ENCODE peak calls at places on chromosomes 12 and 14, in ten cellular contexts. One of them, this sample, is unnamed. For H3K4me1, the result is how much of the 10 kb centered on the place peaks cover.

GRCh38 chr12:111838353-111838752 is 3.7 kb upstream of the MAPKAPK5 start:
- DNase-seq in A549: no peak
- DNase-seq in A673: no peak
- DNase-seq in uterus: no peak
- DNase-seq in SK-N-SH: no peak
- DNase-seq in aorta: no peak
- DNase-seq in hepatocyte: peak
- DNase-seq in gastrocnemius medialis: no peak
- DNase-seq in lung: no peak
- DNase-seq in naive thymus-derived CD4-positive, alpha-beta T cell: no peak
- DNase-seq in this sample: no peak

GRCh38 chr12:10940389-10940788 is 1.3 kb upstream of the TAS2R14 start:
- DNase-seq in lung: no peak
- DNase-seq in hepatocyte: no peak
- DNase-seq in A673: no peak
- DNase-seq in aorta: no peak
- DNase-seq in gastrocnemius medialis: no peak
- DNase-seq in naive thymus-derived CD4-positive, alpha-beta T cell: no peak
- DNase-seq in SK-N-SH: no peak
- DNase-seq in A549: peak
- DNase-seq in uterus: no peak
- DNase-seq in this sample: no peak

GRCh38 chr14:36874396-36875138 is 212.9 kb downstream of the PAX9 start:
- DNase-seq in uterus: no peak
- DNase-seq in A673: no peak
- DNase-seq in naive thymus-derived CD4-positive, alpha-beta T cell: no peak
- DNase-seq in A549: no peak
- DNase-seq in hepatocyte: no peak
- DNase-seq in SK-N-SH: no peak
- DNase-seq in lung: no peak
- DNase-seq in gastrocnemius medialis: no peak
- DNase-seq in aorta: no peak
- DNase-seq in this sample: no peak

GRCh38 chr12:57989837-57990236 is 48.5 kb downstream of the ATP23 start:
- DNase-seq in hepatocyte: no peak
- DNase-seq in A673: no peak
- DNase-seq in uterus: no peak
- DNase-seq in aorta: no peak
- DNase-seq in A549: no peak
- DNase-seq in SK-N-SH: no peak
- DNase-seq in lung: no peak
- DNase-seq in naive thymus-derived CD4-positive, alpha-beta T cell: no peak
- DNase-seq in gastrocnemius medialis: no peak
- DNase-seq in this sample: no peak

GRCh38 chr12:42326466-42327226 is 679 bp downstream of the PPHLN1 start:
- DNase-seq in hepatocyte: peak
- DNase-seq in lung: no peak
- DNase-seq in aorta: no peak
- DNase-seq in SK-N-SH: peak
- DNase-seq in A549: no peak
- DNase-seq in gastrocnemius medialis: no peak
- DNase-seq in naive thymus-derived CD4-positive, alpha-beta T cell: peak
- DNase-seq in uterus: no peak
- DNase-seq in A673: peak
- DNase-seq in this sample: no peak

GRCh38 chr12:40801082-40801481 is 108.8 kb downstream of the CNTN1 start:
- DNase-seq in A549: no peak
- DNase-seq in A673: no peak
- DNase-seq in naive thymus-derived CD4-positive, alpha-beta T cell: no peak
- DNase-seq in gastrocnemius medialis: no peak
- DNase-seq in hepatocyte: no peak
- DNase-seq in aorta: no peak
- DNase-seq in lung: no peak
- DNase-seq in uterus: no peak
- DNase-seq in SK-N-SH: no peak
- DNase-seq in this sample: no peak

GRCh38 chr12:92938623-92939022 is 9.5 kb upstream of the EEA1 start:
- DNase-seq in lung: no peak
- DNase-seq in hepatocyte: no peak
- DNase-seq in uterus: no peak
- DNase-seq in A673: no peak
- DNase-seq in naive thymus-derived CD4-positive, alpha-beta T cell: no peak
- DNase-seq in A549: no peak
- DNase-seq in gastrocnemius medialis: no peak
- DNase-seq in SK-N-SH: no peak
- DNase-seq in aorta: no peak
- DNase-seq in this sample: no peak

GRCh38 chr12:103771466-103771865 is 69.6 kb downstream of the NT5DC3 start:
- DNase-seq in uterus: peak
- DNase-seq in lung: peak
- DNase-seq in A549: peak
- DNase-seq in aorta: no peak
- DNase-seq in gastrocnemius medialis: no peak
- DNase-seq in A673: peak
- DNase-seq in hepatocyte: peak
- DNase-seq in naive thymus-derived CD4-positive, alpha-beta T cell: no peak
- DNase-seq in SK-N-SH: peak
- DNase-seq in this sample: peak

GRCh38 chr14:76644875-76645518 is 116.3 kb upstream of the VASH1 start:
- DNase-seq in uterus: no peak
- DNase-seq in gastrocnemius medialis: no peak
- DNase-seq in SK-N-SH: peak
- DNase-seq in A549: peak
- DNase-seq in A673: peak
- DNase-seq in naive thymus-derived CD4-positive, alpha-beta T cell: no peak
- DNase-seq in lung: no peak
- DNase-seq in aorta: no peak
- DNase-seq in hepatocyte: peak
- DNase-seq in this sample: no peak

GRCh38 chr14:29390046-29390841 is 537.4 kb downstream of the PRKD1 start:
- DNase-seq in aorta: no peak
- DNase-seq in uterus: no peak
- DNase-seq in A549: no peak
- DNase-seq in naive thymus-derived CD4-positive, alpha-beta T cell: no peak
- DNase-seq in gastrocnemius medialis: no peak
- DNase-seq in SK-N-SH: no peak
- DNase-seq in A673: no peak
- DNase-seq in lung: no peak
- DNase-seq in hepatocyte: no peak
- DNase-seq in this sample: no peak

GRCh38 chr12:49331360-49332222 is 5.4 kb downstream of the C1QL4 start:
- DNase-seq in naive thymus-derived CD4-positive, alpha-beta T cell: no peak
- DNase-seq in gastrocnemius medialis: peak
- DNase-seq in aorta: no peak
- DNase-seq in A549: peak
- DNase-seq in SK-N-SH: peak
- DNase-seq in A673: peak
- DNase-seq in lung: peak
- DNase-seq in uterus: peak
- DNase-seq in hepatocyte: peak
- DNase-seq in this sample: peak

GRCh38 chr12:28575593-28576205 is 385.4 kb downstream of the CCDC91 start:
- DNase-seq in gastrocnemius medialis: no peak
- DNase-seq in A673: no peak
- DNase-seq in A549: no peak
- DNase-seq in uterus: no peak
- DNase-seq in SK-N-SH: no peak
- DNase-seq in lung: no peak
- DNase-seq in hepatocyte: no peak
- DNase-seq in aorta: no peak
- DNase-seq in naive thymus-derived CD4-positive, alpha-beta T cell: no peak
- DNase-seq in this sample: no peak

GRCh38 chr12:119406811-119407210 is 72.3 kb downstream of the CCDC60 start:
- DNase-seq in gastrocnemius medialis: no peak
- DNase-seq in uterus: no peak
- DNase-seq in A673: no peak
- DNase-seq in aorta: no peak
- DNase-seq in hepatocyte: no peak
- DNase-seq in naive thymus-derived CD4-positive, alpha-beta T cell: no peak
- DNase-seq in lung: no peak
- DNase-seq in SK-N-SH: no peak
- DNase-seq in A549: no peak
- DNase-seq in this sample: no peak
- H3K4me1 ChIP-seq in gastrocnemius medialis: under half
- H3K4me1 ChIP-seq in uterus: under half
- H3K4me1 ChIP-seq in A673: under half
- H3K4me1 ChIP-seq in aorta: under half
- H3K4me1 ChIP-seq in hepatocyte: under half
- H3K4me1 ChIP-seq in naive thymus-derived CD4-positive, alpha-beta T cell: under half
- H3K4me1 ChIP-seq in lung: under half
- H3K4me1 ChIP-seq in SK-N-SH: under half
- H3K4me1 ChIP-seq in A549: under half
- H3K4me1 ChIP-seq in this sample: under half

DNA sequence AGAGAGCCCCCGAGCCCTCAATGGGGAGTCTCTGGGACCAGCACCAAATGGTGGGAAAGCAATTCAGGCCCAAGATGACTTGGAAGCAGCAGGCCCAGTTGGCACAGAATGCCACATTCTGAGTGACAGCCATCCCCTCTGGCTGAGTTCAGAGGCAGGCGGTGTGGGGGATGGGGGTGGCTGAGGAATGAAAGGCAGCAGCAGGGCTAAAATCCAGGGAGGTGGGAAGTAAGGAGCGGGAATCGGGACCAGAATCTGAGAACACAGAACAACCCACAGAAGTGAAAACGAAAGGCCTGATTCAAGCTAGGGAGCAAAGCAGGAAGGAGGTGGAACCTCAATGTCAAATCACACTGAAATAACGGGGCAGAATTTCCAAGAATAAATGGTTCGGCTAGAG is 171.2 kb downstream of the CALM1 start:
- DNase-seq in A549: no peak
- DNase-seq in lung: no peak
- DNase-seq in A673: no peak
- DNase-seq in gastrocnemius medialis: no peak
- DNase-seq in naive thymus-derived CD4-positive, alpha-beta T cell: no peak
- DNase-seq in hepatocyte: no peak
- DNase-seq in SK-N-SH: no peak
- DNase-seq in aorta: peak
- DNase-seq in uterus: no peak
- DNase-seq in this sample: no peak
- H3K27ac ChIP-seq in A549: no peak
- H3K27ac ChIP-seq in lung: no peak
- H3K27ac ChIP-seq in A673: no peak
- H3K27ac ChIP-seq in gastrocnemius medialis: no peak
- H3K27ac ChIP-seq in naive thymus-derived CD4-positive, alpha-beta T cell: no peak
- H3K27ac ChIP-seq in hepatocyte: no peak
- H3K27ac ChIP-seq in SK-N-SH: no peak
- H3K27ac ChIP-seq in aorta: peak
- H3K27ac ChIP-seq in uterus: no peak
- H3K27ac ChIP-seq in this sample: peak

DNA sequence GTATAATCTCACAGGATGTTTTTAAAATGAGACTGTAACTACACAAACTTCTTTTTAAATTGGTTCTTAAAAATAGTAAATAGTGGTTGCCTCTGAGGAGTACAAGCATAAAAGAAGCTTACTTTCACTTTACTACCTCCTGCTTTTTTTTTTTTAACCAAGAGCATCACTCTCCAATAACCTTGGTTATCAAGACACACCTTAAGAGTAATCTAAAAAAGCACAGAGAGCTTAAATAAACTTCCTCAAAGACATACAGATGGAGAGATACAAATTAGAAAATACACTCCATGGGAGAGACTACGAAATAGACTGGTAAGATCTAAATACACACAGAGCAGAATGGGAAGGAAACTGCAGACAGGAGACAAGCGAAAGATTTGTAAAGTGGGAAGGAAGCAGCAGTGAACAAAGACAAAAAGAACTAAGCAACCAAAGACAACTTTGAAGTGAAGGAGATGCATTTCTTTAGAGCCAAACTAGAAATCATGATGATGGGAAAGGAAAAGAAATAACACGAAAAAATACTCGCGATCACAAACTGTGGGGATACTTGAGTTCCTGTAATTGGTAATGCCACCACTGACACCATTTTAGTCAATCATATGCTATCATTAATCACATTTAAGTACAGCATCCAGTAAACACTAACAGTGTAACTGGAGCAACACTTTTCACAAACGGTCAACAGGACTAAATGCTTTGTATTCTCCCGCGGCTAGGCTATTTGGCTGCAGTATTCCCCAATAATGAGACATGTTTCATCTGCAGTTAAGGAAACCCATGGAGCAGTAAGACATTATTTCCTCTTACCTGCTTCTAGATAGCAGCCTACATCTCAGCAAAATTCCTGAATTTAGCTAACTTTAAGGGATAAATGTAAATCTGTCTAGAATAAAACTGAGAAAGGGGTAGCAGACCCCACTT is 8.2 kb downstream of the SINHCAF start:
- DNase-seq in gastrocnemius medialis: no peak
- DNase-seq in A549: no peak
- DNase-seq in naive thymus-derived CD4-positive, alpha-beta T cell: peak
- DNase-seq in lung: no peak
- DNase-seq in hepatocyte: no peak
- DNase-seq in aorta: no peak
- DNase-seq in SK-N-SH: no peak
- DNase-seq in uterus: no peak
- DNase-seq in A673: no peak
- DNase-seq in this sample: no peak
- H3K4me3 ChIP-seq in gastrocnemius medialis: peak
- H3K4me3 ChIP-seq in A549: peak
- H3K4me3 ChIP-seq in naive thymus-derived CD4-positive, alpha-beta T cell: peak
- H3K4me3 ChIP-seq in lung: no peak
- H3K4me3 ChIP-seq in hepatocyte: peak
- H3K4me3 ChIP-seq in aorta: no peak
- H3K4me3 ChIP-seq in SK-N-SH: peak
- H3K4me3 ChIP-seq in uterus: peak
- H3K4me3 ChIP-seq in A673: peak
- H3K4me3 ChIP-seq in this sample: peak

GRCh38 chr12:5432011-5432400 is at the start of gene NTF3:
- DNase-seq in SK-N-SH: peak
- DNase-seq in gastrocnemius medialis: peak
- DNase-seq in hepatocyte: peak
- DNase-seq in naive thymus-derived CD4-positive, alpha-beta T cell: no peak
- DNase-seq in lung: no peak
- DNase-seq in aorta: peak
- DNase-seq in A549: no peak
- DNase-seq in A673: no peak
- DNase-seq in uterus: no peak
- DNase-seq in this sample: no peak

GRCh38 chr12:5433081-5433839 is 1.4 kb downstream of the NTF3 start:
- DNase-seq in hepatocyte: peak
- DNase-seq in uterus: no peak
- DNase-seq in A549: no peak
- DNase-seq in gastrocnemius medialis: no peak
- DNase-seq in A673: no peak
- DNase-seq in lung: no peak
- DNase-seq in SK-N-SH: no peak
- DNase-seq in naive thymus-derived CD4-positive, alpha-beta T cell: no peak
- DNase-seq in aorta: no peak
- DNase-seq in this sample: peak

GRCh38 chr12:5428332-5429221 is 3.3 kb upstream of the NTF3 start:
- DNase-seq in SK-N-SH: peak
- DNase-seq in A673: no peak
- DNase-seq in gastrocnemius medialis: no peak
- DNase-seq in naive thymus-derived CD4-positive, alpha-beta T cell: no peak
- DNase-seq in uterus: no peak
- DNase-seq in hepatocyte: peak
- DNase-seq in A549: no peak
- DNase-seq in aorta: no peak
- DNase-seq in lung: no peak
- DNase-seq in this sample: no peak

GRCh38 chr12:5430639-5431603 is 987 bp upstream of the NTF3 start:
- DNase-seq in A673: no peak
- DNase-seq in lung: no peak
- DNase-seq in hepatocyte: no peak
- DNase-seq in gastrocnemius medialis: peak
- DNase-seq in naive thymus-derived CD4-positive, alpha-beta T cell: no peak
- DNase-seq in SK-N-SH: peak
- DNase-seq in A549: no peak
- DNase-seq in uterus: no peak
- DNase-seq in aorta: peak
- DNase-seq in this sample: peak

GRCh38 chr12:5429741-5430557 is 2.0 kb upstream of the NTF3 start:
- DNase-seq in SK-N-SH: no peak
- DNase-seq in A673: no peak
- DNase-seq in hepatocyte: no peak
- DNase-seq in lung: no peak
- DNase-seq in A549: no peak
- DNase-seq in aorta: no peak
- DNase-seq in uterus: no peak
- DNase-seq in gastrocnemius medialis: no peak
- DNase-seq in naive thymus-derived CD4-positive, alpha-beta T cell: no peak
- DNase-seq in this sample: no peak
- H3K4me1 ChIP-seq in SK-N-SH: under half
- H3K4me1 ChIP-seq in A673: under half
- H3K4me1 ChIP-seq in hepatocyte: under half
- H3K4me1 ChIP-seq in lung: under half
- H3K4me1 ChIP-seq in A549: under half
- H3K4me1 ChIP-seq in aorta: under half
- H3K4me1 ChIP-seq in uterus: under half
- H3K4me1 ChIP-seq in gastrocnemius medialis: under half
- H3K4me1 ChIP-seq in naive thymus-derived CD4-positive, alpha-beta T cell: under half
- H3K4me1 ChIP-seq in this sample: under half

This sample was measured in tibial artery.